ENCODE peak calls at places on chromosome 19, in four cellular contexts. P is IMR-90, Q is HepG2, Z is K562. V is an unnamed sample.

GRCh38 chr19:48812094-48812929 is 1.5 kb upstream of the BCAT2 start:
- DNase-seq in P (peak), Q (peak), Z (peak), V (no peak)

GRCh38 chr19:11574689-11575088 is 2.8 kb downstream of the ACP5 start:
- DNase-seq in P (no peak), Q (no peak), Z (no peak), V (no peak)

GRCh38 chr19:18495204-18495911 is 26.5 kb downstream of the ELL start:
- DNase-seq in P (no peak), Q (no peak), Z (no peak), V (no peak)

GRCh38 chr19:42386974-42387707 is 3.0 kb downstream of the CNFN start:
- DNase-seq in P (peak), Q (peak), Z (peak), V (no peak)

GRCh38 chr19:34254552-34255432 is at the start of gene GARRE1:
- DNase-seq in P (peak), Q (no peak), Z (peak), V (no peak)

GRCh38 chr19:55459551-55459949 is 1.9 kb downstream of the ISOC2 start:
- DNase-seq in P (no peak), Q (no peak), Z (no peak), V (no peak)

GRCh38 chr19:55080121-55080914 is 4.6 kb downstream of the EPS8L1 start:
- DNase-seq in P (peak), Q (peak), Z (peak), V (no peak)

GRCh38 chr19:52535831-52536800 is 8.6 kb downstream of the ZNF808 start:
- DNase-seq in P (peak), Q (no peak), Z (no peak), V (peak)

GRCh38 chr19:55210120-55210493 is 806 bp upstream of the PTPRH start:
- DNase-seq in P (peak), Q (peak), Z (peak), V (no peak)

GRCh38 chr19:42023121-42023942 is 29.3 kb upstream of the ATP1A3 start:
- DNase-seq in P (peak), Q (peak), Z (peak), V (no peak)

GRCh38 chr19:18596752-18597157 is 8.2 kb downstream of the REX1BD start:
- DNase-seq in P (no peak), Q (peak), Z (peak), V (no peak)

GRCh38 chr19:43749898-43750297 is 4.9 kb downstream of the SMG9 start:
- DNase-seq in P (no peak), Q (no peak), Z (no peak), V (no peak)

GRCh38 chr19:31263317-31263716 is 85.9 kb downstream of the TSHZ3 start:
- DNase-seq in P (no peak), Q (no peak), Z (no peak), V (no peak)

GRCh38 chr19:8487137-8487851 is 15.1 kb downstream of the PRAM1 start:
- DNase-seq in P (no peak), Q (no peak), Z (no peak), V (no peak)

GRCh38 chr19:12139309-12139708 is 841 bp downstream of the ZNF20 start:
- DNase-seq in P (peak), Q (no peak), Z (peak), V (no peak)

GRCh38 chr19:40270362-40271089 is 14.6 kb downstream of the AKT2 start:
- DNase-seq in P (no peak), Q (no peak), Z (peak), V (no peak)

GRCh38 chr19:39444598-39445257 is 654 bp upstream of the SUPT5H start:
- DNase-seq in P (no peak), Q (no peak), Z (peak), V (no peak)

GRCh38 chr19:49421039-49421877 is 2.0 kb downstream of the PTH2 start:
- DNase-seq in P (peak), Q (no peak), Z (peak), V (no peak)

GRCh38 chr19:39032164-39032918 is at the start of gene FBXO27:
- DNase-seq in P (no peak), Q (no peak), Z (peak), V (no peak)

GRCh38 chr19:32206065-32206464 is 139.3 kb upstream of the ZNF507 start:
- DNase-seq in P (no peak), Q (no peak), Z (no peak), V (no peak)

GRCh38 chr19:4878491-4878968 is 11.1 kb upstream of the PLIN3 start:
- DNase-seq in P (no peak), Q (no peak), Z (no peak), V (no peak)

GRCh38 chr19:29018542-29018941 is 194.4 kb downstream of the UQCRFS1 start:
- DNase-seq in P (no peak), Q (no peak), Z (no peak), V (no peak)

GRCh38 chr19:35090160-35090794 is 25.3 kb upstream of the FXYD3 start:
- DNase-seq in P (peak), Q (peak), Z (peak), V (no peak)

GRCh38 chr19:39167461-39168257 is 29.1 kb upstream of the NCCRP1 start:
- DNase-seq in P (no peak), Q (no peak), Z (no peak), V (no peak)

GRCh38 chr19:46015961-46016425 is 6.9 kb downstream of the PGLYRP1 start:
- DNase-seq in P (no peak), Q (no peak), Z (no peak), V (no peak)

GRCh38 chr19:48290923-48291700 is 21.2 kb downstream of the ZNF114 start:
- DNase-seq in P (peak), Q (no peak), Z (peak), V (no peak)

DNA sequence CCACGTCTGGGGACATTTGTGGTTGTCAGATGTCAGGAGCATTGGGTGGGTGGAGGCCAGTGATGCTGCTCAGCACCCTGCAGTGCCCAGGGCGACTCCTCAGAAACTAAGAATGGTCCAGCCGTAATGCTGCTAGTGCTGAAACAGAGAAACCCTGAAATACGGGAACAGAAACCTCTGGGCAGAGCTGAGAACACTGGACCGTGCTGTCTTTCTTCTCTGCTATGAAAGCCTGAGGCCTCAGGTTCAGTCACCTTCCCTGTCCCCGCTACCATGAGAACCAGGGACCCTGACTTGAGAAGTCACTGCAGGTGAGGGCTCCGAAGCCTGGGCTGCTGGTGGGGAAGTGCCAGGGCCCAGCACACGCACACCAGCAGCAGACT is 13.4 kb downstream of the CAPS start:
- DNase-seq in P (no peak), Q (no peak), Z (no peak), V (peak)
- TF ChIP-seq CEBPB in P (no peak), Q (no peak), Z (no peak), V (no peak)

GRCh38 chr19:3176715-3177501 is 1.7 kb upstream of the S1PR4 start:
- DNase-seq in P (peak), Q (no peak), Z (peak), V (no peak)
- TF ChIP-seq MXI1 in P (no peak), Q (no peak), Z (no peak), V (no peak)

GRCh38 chr19:16822648-16823047 is 6.5 kb upstream of the SIN3B start:
- DNase-seq in P (no peak), Q (no peak), Z (no peak), V (no peak)

GRCh38 chr19:16828990-16829821 is at the start of gene SIN3B:
- DNase-seq in P (peak), Q (peak), Z (peak), V (peak)

GRCh38 chr19:16829822-16830289 is 658 bp downstream of the SIN3B start:
- DNase-seq in P (no peak), Q (no peak), Z (no peak), V (no peak)

GRCh38 chr19:16824658-16825311 is 4.4 kb upstream of the SIN3B start:
- DNase-seq in P (peak), Q (no peak), Z (no peak), V (no peak)

DNA sequence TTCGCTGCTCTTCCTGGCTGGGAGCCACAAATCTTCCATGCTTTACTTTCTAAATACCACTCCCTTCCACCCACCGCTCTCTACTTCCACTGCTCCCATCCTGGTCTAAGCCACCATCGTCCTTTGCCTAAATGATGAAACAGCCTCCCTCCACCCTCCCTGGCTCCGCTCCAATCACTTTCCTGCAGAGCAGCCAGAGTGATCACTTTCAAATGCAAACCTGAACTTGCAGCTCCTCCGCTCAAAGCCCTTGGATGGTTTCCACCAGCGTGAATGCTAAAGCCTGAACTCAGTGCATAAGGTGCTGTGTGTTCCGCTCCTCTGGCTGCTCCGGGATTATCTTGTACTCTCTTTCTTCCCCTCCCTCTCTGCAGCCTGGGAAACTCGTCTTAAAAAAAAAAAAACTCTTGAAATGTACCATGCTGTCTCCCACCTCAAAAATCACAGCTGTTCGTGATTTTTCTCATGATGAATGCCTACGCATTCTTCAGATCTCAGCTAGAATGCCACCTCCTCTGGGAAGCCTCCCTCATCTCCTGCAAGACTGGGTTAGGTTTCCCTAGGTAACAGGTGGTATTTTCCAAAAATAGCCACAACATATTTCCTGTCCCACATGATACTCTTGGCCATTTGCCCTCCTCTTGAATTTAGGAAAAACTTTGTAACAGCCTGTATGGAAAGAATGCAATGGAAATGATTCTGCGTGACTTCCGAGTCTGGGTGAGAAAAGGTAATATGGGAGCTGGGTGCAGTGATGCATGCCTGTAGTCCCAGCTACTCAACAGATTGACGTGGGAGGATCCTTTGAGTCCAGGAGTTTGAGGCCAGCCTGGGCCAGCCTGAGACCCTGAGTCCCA is 3.7 kb upstream of the SIN3B start:
- DNase-seq in P (peak), Q (no peak), Z (peak), V (no peak)
- TF ChIP-seq CEBPB in P (peak), Q (no peak), Z (no peak), V (no peak)

GRCh38 chr19:14555918-14556661 is 15.8 kb downstream of the NDUFB7 start:
- DNase-seq in P (peak), Q (no peak), Z (no peak), V (no peak)
- TF ChIP-seq MXI1 in P (no peak), Q (no peak), Z (no peak), V (no peak)

GRCh38 chr19:1569997-1570396 is 1.9 kb upstream of the MEX3D start:
- DNase-seq in P (no peak), Q (no peak), Z (no peak), V (no peak)

GRCh38 chr19:1568320-1569019 is at the start of gene MEX3D:
- DNase-seq in P (peak), Q (peak), Z (peak), V (no peak)

GRCh38 chr19:1566392-1567115 is 1.6 kb downstream of the MEX3D start:
- DNase-seq in P (peak), Q (peak), Z (no peak), V (no peak)

GRCh38 chr19:1567848-1568227 is 287 bp downstream of the MEX3D start:
- DNase-seq in P (no peak), Q (no peak), Z (peak), V (no peak)

GRCh38 chr19:1567116-1567847 is 843 bp downstream of the MEX3D start:
- DNase-seq in P (no peak), Q (no peak), Z (peak), V (no peak)
- TF ChIP-seq CEBPB in P (no peak), Q (no peak), Z (no peak), V (no peak)

V was measured in GM12878.